ENCODE peak calls at places on chromosome 6, in five cellular contexts. One of them, this sample, is unnamed.
A peak's percentile ranks its signal among the peaks of the same experiment; 100 is the strongest.

GRCh38 chr6:26234421-26235239 is 130.4 kb upstream of the BTN3A2 start:
- DNase-seq in ovary: peak; percentile 27
- DNase-seq in pancreas: no peak
- DNase-seq in heart left ventricle: peak; percentile 43
- DNase-seq in IMR-90: peak; percentile 84
- DNase-seq in this sample: peak; percentile 79

GRCh38 chr6:13776602-13777001 is 37.8 kb downstream of the MCUR1 start:
- DNase-seq in heart left ventricle: no peak
- DNase-seq in IMR-90: no peak
- DNase-seq in ovary: no peak
- DNase-seq in pancreas: no peak
- DNase-seq in this sample: no peak

GRCh38 chr6:42402184-42402583 is 49.5 kb downstream of the TRERF1 start:
- DNase-seq in pancreas: no peak
- DNase-seq in IMR-90: peak; percentile 58
- DNase-seq in ovary: no peak
- DNase-seq in heart left ventricle: no peak
- DNase-seq in this sample: no peak

GRCh38 chr6:220736-221475 is 71.4 kb upstream of the DUSP22 start:
- DNase-seq in ovary: no peak
- DNase-seq in heart left ventricle: no peak
- DNase-seq in IMR-90: peak; percentile 72
- DNase-seq in pancreas: no peak
- DNase-seq in this sample: no peak

GRCh38 chr6:84671188-84671587 is 93.2 kb downstream of the TBX18 start:
- DNase-seq in pancreas: no peak
- DNase-seq in IMR-90: no peak
- DNase-seq in heart left ventricle: no peak
- DNase-seq in ovary: no peak
- DNase-seq in this sample: no peak

GRCh38 chr6:4603291-4603690 is 172.9 kb upstream of the CDYL start:
- DNase-seq in ovary: no peak
- DNase-seq in pancreas: no peak
- DNase-seq in heart left ventricle: peak; percentile 52
- DNase-seq in IMR-90: peak; percentile 67
- DNase-seq in this sample: no peak

GRCh38 chr6:142693446-142693845 is 251.5 kb downstream of the HIVEP2 start:
- DNase-seq in heart left ventricle: no peak
- DNase-seq in ovary: no peak
- DNase-seq in IMR-90: peak; percentile 68
- DNase-seq in pancreas: no peak
- DNase-seq in this sample: no peak

GRCh38 chr6:11989376-11989775 is 22.7 kb upstream of the HIVEP1 start:
- DNase-seq in heart left ventricle: no peak
- DNase-seq in ovary: no peak
- DNase-seq in pancreas: no peak
- DNase-seq in IMR-90: no peak
- DNase-seq in this sample: no peak

GRCh38 chr6:22124756-22125155 is 172.1 kb downstream of the PRL start:
- DNase-seq in pancreas: no peak
- DNase-seq in IMR-90: no peak
- DNase-seq in heart left ventricle: no peak
- DNase-seq in ovary: no peak
- DNase-seq in this sample: no peak

DNA sequence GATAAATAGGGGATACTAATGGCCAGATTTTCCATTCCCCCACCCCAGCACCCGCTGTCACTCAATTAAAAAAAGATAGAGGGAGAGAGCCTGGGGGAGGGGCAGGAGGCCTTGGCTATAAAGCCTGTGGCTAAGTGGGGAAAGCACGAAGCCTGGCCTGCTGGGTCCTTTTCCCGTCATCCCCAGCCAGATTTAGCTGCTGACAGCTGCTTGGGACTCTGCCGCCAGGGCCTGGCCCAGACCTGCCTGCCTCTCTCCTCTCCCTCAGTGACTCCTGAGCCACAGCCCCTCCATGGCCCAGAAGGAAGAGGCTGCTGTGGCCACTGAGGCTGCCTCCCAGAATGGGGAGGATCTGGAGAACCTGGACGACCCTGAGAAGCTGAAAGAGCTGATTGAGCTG is at the start of gene APOBEC2:
- DNase-seq in ovary: no peak
- DNase-seq in pancreas: peak; percentile 68
- DNase-seq in IMR-90: no peak
- DNase-seq in heart left ventricle: peak; percentile 92
- DNase-seq in this sample: no peak
- H3K4me3 ChIP-seq in ovary: no peak within 1 kb of the TSS
- H3K4me3 ChIP-seq in pancreas: peak within 1 kb of the TSS; percentile 17
- H3K4me3 ChIP-seq in IMR-90: no peak within 1 kb of the TSS
- H3K4me3 ChIP-seq in heart left ventricle: peak within 1 kb of the TSS; percentile 57
- H3K4me3 ChIP-seq in this sample: no peak within 1 kb of the TSS

DNA sequence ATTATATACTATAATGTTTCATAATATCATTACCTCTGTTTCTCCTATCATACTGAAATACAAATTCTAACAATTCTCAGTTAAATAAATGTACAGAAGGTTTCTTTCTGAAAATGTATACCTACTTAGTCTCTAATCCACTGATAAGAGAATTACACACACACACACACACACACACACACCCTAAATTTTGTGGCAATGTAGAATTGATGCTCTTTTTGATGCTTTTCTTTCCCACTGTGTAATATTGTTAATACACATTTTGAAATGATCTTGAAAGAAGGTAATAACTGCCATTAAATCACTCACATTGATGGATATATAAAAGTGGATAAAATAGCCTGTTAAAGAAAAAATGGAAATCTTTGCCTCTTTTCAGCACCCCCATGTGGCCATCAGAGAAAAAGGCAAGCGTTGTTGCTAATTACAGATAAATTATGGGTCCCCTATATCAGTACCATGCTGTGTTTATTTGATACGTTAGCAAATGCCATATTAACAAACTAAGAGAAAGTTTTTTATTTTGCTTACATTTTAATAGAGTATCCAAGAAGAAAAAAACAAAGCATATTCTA is 76.6 kb upstream of the VGLL2 start:
- DNase-seq in ovary: no peak
- DNase-seq in pancreas: no peak
- DNase-seq in heart left ventricle: no peak
- DNase-seq in IMR-90: no peak
- DNase-seq in this sample: no peak
- TF ChIP-seq CTCF in ovary: no peak
- TF ChIP-seq CTCF in pancreas: no peak
- TF ChIP-seq CTCF in heart left ventricle: peak; percentile 48
- TF ChIP-seq CTCF in IMR-90: peak; percentile 27
- TF ChIP-seq CTCF in this sample: no peak

GRCh38 chr6:53793318-53793975 is 1.4 kb upstream of the LRRC1 start:
- DNase-seq in ovary: peak; percentile 28
- DNase-seq in pancreas: peak; percentile 72
- DNase-seq in IMR-90: peak; percentile 61
- DNase-seq in heart left ventricle: peak; percentile 35
- DNase-seq in this sample: peak; percentile 71
- H3K27ac ChIP-seq in ovary: no peak overlapping the region
- H3K27ac ChIP-seq in pancreas: peak overlapping the region; percentile 67
- H3K27ac ChIP-seq in IMR-90: peak overlapping the region; percentile 38
- H3K27ac ChIP-seq in heart left ventricle: peak overlapping the region; percentile 79
- H3K27ac ChIP-seq in this sample: peak overlapping the region; percentile 67

GRCh38 chr6:119100115-119100514 is 21.7 kb upstream of the FAM184A start:
- DNase-seq in heart left ventricle: no peak
- DNase-seq in IMR-90: no peak
- DNase-seq in ovary: no peak
- DNase-seq in pancreas: no peak
- DNase-seq in this sample: no peak
- H3K4me3 ChIP-seq in heart left ventricle: no peak overlapping the region
- H3K4me3 ChIP-seq in IMR-90: no peak overlapping the region
- H3K4me3 ChIP-seq in ovary: no peak overlapping the region
- H3K4me3 ChIP-seq in pancreas: no peak overlapping the region
- H3K4me3 ChIP-seq in this sample: no peak overlapping the region

DNA sequence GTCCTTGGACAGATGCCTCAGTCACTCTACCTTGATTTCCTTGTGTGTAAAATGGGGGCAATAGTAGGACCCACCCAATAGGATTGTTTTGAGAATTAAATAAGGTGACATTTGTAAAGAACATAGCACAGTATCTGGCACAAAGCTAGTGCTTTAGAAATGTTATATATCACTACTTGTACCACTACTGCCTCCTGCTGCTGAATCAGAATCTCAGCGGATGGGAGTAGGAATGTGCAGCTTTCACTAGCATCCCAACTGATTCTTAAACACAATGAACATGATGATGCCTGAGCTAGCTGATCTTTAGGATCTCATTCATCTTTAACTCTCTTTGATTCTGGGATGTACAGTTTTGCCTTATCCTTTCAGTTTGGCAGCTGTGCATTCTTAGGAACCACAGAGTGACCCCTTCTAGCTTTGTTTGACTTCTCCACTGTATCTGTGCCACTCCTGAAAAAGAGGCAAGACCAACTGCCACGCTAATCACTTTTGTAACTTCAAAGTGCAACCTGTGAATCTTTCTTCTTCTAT is 7.2 kb downstream of the PBOV1 start:
- DNase-seq in IMR-90: no peak
- DNase-seq in pancreas: no peak
- DNase-seq in ovary: no peak
- DNase-seq in heart left ventricle: no peak
- DNase-seq in this sample: no peak
- TF ChIP-seq CTCF in IMR-90: no peak
- TF ChIP-seq CTCF in pancreas: no peak
- TF ChIP-seq CTCF in ovary: no peak
- TF ChIP-seq CTCF in heart left ventricle: no peak
- TF ChIP-seq CTCF in this sample: no peak

GRCh38 chr6:109768485-109768884 is 77.4 kb downstream of the FIG4 start:
- DNase-seq in heart left ventricle: no peak
- DNase-seq in ovary: no peak
- DNase-seq in pancreas: no peak
- DNase-seq in IMR-90: peak; percentile 66
- DNase-seq in this sample: no peak

GRCh38 chr6:109769213-109769612 is 78.1 kb downstream of the FIG4 start:
- DNase-seq in ovary: no peak
- DNase-seq in heart left ventricle: no peak
- DNase-seq in pancreas: no peak
- DNase-seq in IMR-90: no peak
- DNase-seq in this sample: no peak

GRCh38 chr6:109770047-109770446 is 79.0 kb downstream of the FIG4 start:
- DNase-seq in IMR-90: no peak
- DNase-seq in heart left ventricle: no peak
- DNase-seq in ovary: no peak
- DNase-seq in pancreas: no peak
- DNase-seq in this sample: no peak

GRCh38 chr6:109766167-109766566 is 75.1 kb downstream of the FIG4 start:
- DNase-seq in ovary: no peak
- DNase-seq in pancreas: no peak
- DNase-seq in IMR-90: no peak
- DNase-seq in heart left ventricle: no peak
- DNase-seq in this sample: no peak

DNA sequence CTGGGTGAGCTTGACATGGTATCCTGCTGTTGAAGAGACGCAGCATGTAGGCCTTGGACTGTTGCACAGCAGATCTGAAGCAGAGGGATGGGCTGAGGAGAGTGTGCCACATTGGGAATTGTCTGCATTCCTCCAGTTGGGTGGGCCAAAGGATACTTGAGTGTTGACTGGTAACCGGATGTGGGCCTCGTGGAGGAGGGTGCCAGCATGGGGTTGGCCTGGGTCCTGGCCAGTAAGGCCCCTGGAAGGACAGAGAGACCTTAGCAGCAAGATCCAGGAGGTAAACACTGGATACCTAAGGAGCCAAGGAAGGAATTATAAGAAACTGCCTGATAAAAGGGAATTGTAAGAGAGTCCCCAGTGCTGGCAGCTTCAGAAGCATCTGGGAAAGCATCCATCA is 76.9 kb downstream of the FIG4 start:
- DNase-seq in heart left ventricle: no peak
- DNase-seq in ovary: no peak
- DNase-seq in pancreas: no peak
- DNase-seq in IMR-90: no peak
- DNase-seq in this sample: peak; percentile 15
- H3K27ac ChIP-seq in heart left ventricle: no peak overlapping the region
- H3K27ac ChIP-seq in ovary: no peak overlapping the region
- H3K27ac ChIP-seq in pancreas: no peak overlapping the region
- H3K27ac ChIP-seq in IMR-90: no peak overlapping the region
- H3K27ac ChIP-seq in this sample: no peak overlapping the region

GRCh38 chr6:139290787-139291294 is 957 bp downstream of the TXLNB start:
- DNase-seq in ovary: peak; percentile 39
- DNase-seq in IMR-90: peak; percentile 75
- DNase-seq in pancreas: no peak
- DNase-seq in heart left ventricle: peak; percentile 40
- DNase-seq in this sample: no peak

GRCh38 chr6:139295906-139296305 is 4.1 kb upstream of the TXLNB start:
- DNase-seq in IMR-90: no peak
- DNase-seq in ovary: no peak
- DNase-seq in pancreas: no peak
- DNase-seq in heart left ventricle: peak; percentile 64
- DNase-seq in this sample: no peak

GRCh38 chr6:139288496-139289040 is 3.2 kb downstream of the TXLNB start:
- DNase-seq in ovary: no peak
- DNase-seq in heart left ventricle: peak; percentile 57
- DNase-seq in IMR-90: no peak
- DNase-seq in pancreas: no peak
- DNase-seq in this sample: no peak

GRCh38 chr6:139289233-139289632 is 2.6 kb downstream of the TXLNB start:
- DNase-seq in pancreas: no peak
- DNase-seq in heart left ventricle: peak; percentile 52
- DNase-seq in ovary: no peak
- DNase-seq in IMR-90: no peak
- DNase-seq in this sample: no peak

DNA sequence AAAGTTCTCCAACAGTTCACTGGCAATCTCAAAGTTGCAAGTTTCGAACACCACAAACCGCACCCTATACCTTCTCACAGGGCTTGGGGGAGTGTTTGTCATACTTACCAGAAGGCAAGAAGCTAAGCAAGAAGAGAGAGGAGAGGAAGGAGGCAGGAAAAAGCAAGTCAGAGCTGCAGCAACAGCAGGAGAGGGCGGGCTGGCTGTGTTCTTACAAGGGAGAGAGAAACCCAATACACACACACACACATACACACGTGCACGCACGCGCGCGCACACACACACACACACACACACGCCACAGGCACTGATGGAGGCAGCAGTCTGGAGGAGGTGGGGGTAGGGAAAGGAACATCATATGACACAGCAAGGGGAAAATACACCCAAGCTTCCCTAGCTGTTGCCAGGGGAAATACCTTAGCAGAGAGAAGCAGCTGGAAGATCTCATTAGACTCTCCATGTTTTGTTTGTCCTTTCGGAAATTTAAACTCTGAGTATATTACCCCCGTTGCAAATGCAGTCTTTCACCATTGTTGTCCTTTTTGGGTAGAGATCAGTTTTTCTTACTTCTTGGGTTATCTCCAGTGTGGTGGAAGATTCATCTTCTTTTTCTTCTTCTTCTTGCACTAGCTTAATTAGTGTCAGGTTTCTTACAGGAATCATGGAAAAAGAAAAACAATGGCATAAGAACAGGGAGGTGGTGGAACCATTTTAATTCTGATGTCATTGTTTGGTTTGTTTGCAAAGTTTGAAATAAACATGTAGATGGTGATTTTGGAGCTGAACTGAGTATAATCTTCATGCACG is at the start of gene TXLNB:
- DNase-seq in ovary: peak; percentile 90
- DNase-seq in heart left ventricle: peak; percentile 80
- DNase-seq in IMR-90: peak; percentile 87
- DNase-seq in pancreas: no peak
- DNase-seq in this sample: peak; percentile 87
- H3K4me3 ChIP-seq in ovary: peak within 1 kb of the TSS; percentile 7
- H3K4me3 ChIP-seq in heart left ventricle: peak within 1 kb of the TSS; percentile 62
- H3K4me3 ChIP-seq in IMR-90: peak within 1 kb of the TSS; percentile 5
- H3K4me3 ChIP-seq in pancreas: no peak within 1 kb of the TSS
- H3K4me3 ChIP-seq in this sample: no peak within 1 kb of the TSS

GRCh38 chr6:164926686-164927085 is 382.7 kb downstream of the C6orf118 start:
- DNase-seq in heart left ventricle: no peak
- DNase-seq in IMR-90: no peak
- DNase-seq in ovary: no peak
- DNase-seq in pancreas: no peak
- DNase-seq in this sample: no peak
- TF ChIP-seq CTCF in heart left ventricle: no peak
- TF ChIP-seq CTCF in IMR-90: no peak
- TF ChIP-seq CTCF in ovary: no peak
- TF ChIP-seq CTCF in pancreas: no peak
- TF ChIP-seq CTCF in this sample: no peak